ENCODE peak calls at places on chromosomes 2 and 18, in five cellular contexts. One of them, this sample, is unnamed.

GRCh38 chr2:105237045-105237765 is 4.3 kb upstream of the GPR45 start:
- DNase-seq in adrenal gland: no peak
- DNase-seq in heart left ventricle: no peak
- DNase-seq in IMR-90: no peak
- DNase-seq in stomach: no peak
- DNase-seq in this sample: peak; percentile 28

GRCh38 chr18:25144835-25145234 is 207.1 kb downstream of the ZNF521 start:
- DNase-seq in adrenal gland: no peak
- DNase-seq in heart left ventricle: peak; percentile 59
- DNase-seq in IMR-90: peak; percentile 92
- DNase-seq in stomach: no peak
- DNase-seq in this sample: peak; percentile 46

GRCh38 chr18:39806519-39806918 is 2148.5 kb upstream of the PIK3C3 start:
- DNase-seq in adrenal gland: no peak
- DNase-seq in heart left ventricle: no peak
- DNase-seq in IMR-90: no peak
- DNase-seq in stomach: no peak
- DNase-seq in this sample: no peak

GRCh38 chr18:70781860-70782453 is 493.1 kb downstream of the SOCS6 start:
- DNase-seq in adrenal gland: peak; percentile 40
- DNase-seq in heart left ventricle: no peak
- DNase-seq in IMR-90: peak; percentile 1
- DNase-seq in stomach: peak; percentile 45
- DNase-seq in this sample: peak; percentile 72

GRCh38 chr2:47373747-47374146 is 29.2 kb upstream of the MSH2 start:
- DNase-seq in adrenal gland: no peak
- DNase-seq in heart left ventricle: no peak
- DNase-seq in IMR-90: no peak
- DNase-seq in stomach: peak; percentile 40
- DNase-seq in this sample: no peak

GRCh38 chr2:234939576-234939975 is 12.2 kb upstream of the SH3BP4 start:
- DNase-seq in adrenal gland: no peak
- DNase-seq in heart left ventricle: no peak
- DNase-seq in IMR-90: no peak
- DNase-seq in stomach: no peak
- DNase-seq in this sample: no peak

GRCh38 chr2:132969371-132969985 is 299.5 kb upstream of the LYPD1 start:
- DNase-seq in adrenal gland: no peak
- DNase-seq in heart left ventricle: no peak
- DNase-seq in IMR-90: peak; percentile 42
- DNase-seq in stomach: no peak
- DNase-seq in this sample: peak; percentile 43

GRCh38 chr18:79881695-79882094 is 69.8 kb downstream of the SLC66A2 start:
- DNase-seq in adrenal gland: no peak
- DNase-seq in heart left ventricle: no peak
- DNase-seq in IMR-90: no peak
- DNase-seq in stomach: no peak
- DNase-seq in this sample: no peak

GRCh38 chr2:189613650-189614420 is 33.2 kb upstream of the SLC40A1 start:
- DNase-seq in adrenal gland: no peak
- DNase-seq in heart left ventricle: peak; percentile 46
- DNase-seq in IMR-90: peak; percentile 75
- DNase-seq in stomach: no peak
- DNase-seq in this sample: peak; percentile 82

GRCh38 chr2:69384618-69385081 is 2.4 kb downstream of the GFPT1 start:
- DNase-seq in adrenal gland: no peak
- DNase-seq in heart left ventricle: no peak
- DNase-seq in IMR-90: peak; percentile 56
- DNase-seq in stomach: no peak
- DNase-seq in this sample: no peak

GRCh38 chr2:23545391-23545790 is 160.4 kb downstream of the KLHL29 start:
- DNase-seq in adrenal gland: no peak
- DNase-seq in heart left ventricle: no peak
- DNase-seq in IMR-90: peak; percentile 63
- DNase-seq in stomach: no peak
- DNase-seq in this sample: peak; percentile 56

GRCh38 chr2:239312081-239312501 is 88.7 kb downstream of the HDAC4 start:
- DNase-seq in adrenal gland: no peak
- DNase-seq in heart left ventricle: no peak
- DNase-seq in IMR-90: no peak
- DNase-seq in stomach: peak; percentile 20
- DNase-seq in this sample: no peak

GRCh38 chr2:217195658-217196446 is 336.0 kb upstream of the TNP1 start:
- DNase-seq in adrenal gland: no peak
- DNase-seq in heart left ventricle: no peak
- DNase-seq in IMR-90: no peak
- DNase-seq in stomach: no peak
- DNase-seq in this sample: peak; percentile 10

GRCh38 chr2:86037141-86037794 is 68.4 kb downstream of the POLR1A start:
- DNase-seq in adrenal gland: no peak
- DNase-seq in heart left ventricle: peak; percentile 81
- DNase-seq in IMR-90: peak; percentile 92
- DNase-seq in stomach: peak; percentile 49
- DNase-seq in this sample: peak; percentile 89

GRCh38 chr2:217909156-217909820 is 93.5 kb downstream of the TNS1 start:
- DNase-seq in adrenal gland: no peak
- DNase-seq in heart left ventricle: peak; percentile 30
- DNase-seq in IMR-90: no peak
- DNase-seq in stomach: no peak
- DNase-seq in this sample: no peak

GRCh38 chr18:34710430-34711386 is 610 bp downstream of the DTNA start:
- DNase-seq in adrenal gland: no peak
- DNase-seq in heart left ventricle: no peak
- DNase-seq in IMR-90: peak; percentile 66
- DNase-seq in stomach: no peak
- DNase-seq in this sample: no peak

GRCh38 chr18:74609535-74609934 is 11.9 kb downstream of the ZNF407 start:
- DNase-seq in adrenal gland: no peak
- DNase-seq in heart left ventricle: no peak
- DNase-seq in IMR-90: peak; percentile 96
- DNase-seq in stomach: no peak
- DNase-seq in this sample: no peak

GRCh38 chr18:21134895-21135294 is 23.3 kb upstream of the ROCK1 start:
- DNase-seq in adrenal gland: no peak
- DNase-seq in heart left ventricle: no peak
- DNase-seq in IMR-90: peak; percentile 7
- DNase-seq in stomach: no peak
- DNase-seq in this sample: peak; percentile 50

GRCh38 chr2:33395660-33396249 is 80.7 kb upstream of the RASGRP3 start:
- DNase-seq in adrenal gland: peak; percentile 21
- DNase-seq in heart left ventricle: peak; percentile 35
- DNase-seq in IMR-90: peak; percentile 59
- DNase-seq in stomach: peak; percentile 33
- DNase-seq in this sample: peak; percentile 76

GRCh38 chr18:51212606-51213005 is 15.1 kb upstream of the MEX3C start:
- DNase-seq in adrenal gland: no peak
- DNase-seq in heart left ventricle: no peak
- DNase-seq in IMR-90: no peak
- DNase-seq in stomach: no peak
- DNase-seq in this sample: no peak

GRCh38 chr2:36713300-36713699 is 16.8 kb downstream of the VIT start:
- DNase-seq in adrenal gland: no peak
- DNase-seq in heart left ventricle: no peak
- DNase-seq in IMR-90: no peak
- DNase-seq in stomach: no peak
- DNase-seq in this sample: no peak

GRCh38 chr2:41966920-41967319 is 80.9 kb upstream of the PKDCC start:
- DNase-seq in adrenal gland: no peak
- DNase-seq in heart left ventricle: peak; percentile 44
- DNase-seq in IMR-90: no peak
- DNase-seq in stomach: no peak
- DNase-seq in this sample: no peak

GRCh38 chr18:74990563-74991081 is 218.3 kb downstream of the PTGR3 start:
- DNase-seq in adrenal gland: no peak
- DNase-seq in heart left ventricle: no peak
- DNase-seq in IMR-90: peak; percentile 6
- DNase-seq in stomach: no peak
- DNase-seq in this sample: peak; percentile 50

GRCh38 chr2:233848276-233848675 is 6.1 kb downstream of the HJURP start:
- DNase-seq in adrenal gland: no peak
- DNase-seq in heart left ventricle: no peak
- DNase-seq in IMR-90: no peak
- DNase-seq in stomach: no peak
- DNase-seq in this sample: no peak

GRCh38 chr2:230796280-230796862 is 68.4 kb upstream of the ITM2C start:
- DNase-seq in adrenal gland: no peak
- DNase-seq in heart left ventricle: no peak
- DNase-seq in IMR-90: peak; percentile 69
- DNase-seq in stomach: no peak
- DNase-seq in this sample: no peak

GRCh38 chr2:71742953-71743601 is 289.7 kb downstream of the DYSF start:
- DNase-seq in adrenal gland: peak; percentile 80
- DNase-seq in heart left ventricle: peak; percentile 82
- DNase-seq in IMR-90: peak; percentile 86
- DNase-seq in stomach: no peak
- DNase-seq in this sample: peak; percentile 96

GRCh38 chr18:50158866-50159653 is 35.9 kb downstream of the MYO5B start:
- DNase-seq in adrenal gland: no peak
- DNase-seq in heart left ventricle: no peak
- DNase-seq in IMR-90: no peak
- DNase-seq in stomach: no peak
- DNase-seq in this sample: no peak

GRCh38 chr2:35374845-35375244 is 980.7 kb upstream of the CRIM1 start:
- DNase-seq in adrenal gland: no peak
- DNase-seq in heart left ventricle: no peak
- DNase-seq in IMR-90: no peak
- DNase-seq in stomach: no peak
- DNase-seq in this sample: no peak

GRCh38 chr2:219285894-219286425 is 6.8 kb downstream of the DNAJB2 start:
- DNase-seq in adrenal gland: no peak
- DNase-seq in heart left ventricle: peak; percentile 62
- DNase-seq in IMR-90: peak; percentile 57
- DNase-seq in stomach: no peak
- DNase-seq in this sample: no peak

GRCh38 chr2:148122788-148123187 is 101.9 kb downstream of the MBD5 start:
- DNase-seq in adrenal gland: no peak
- DNase-seq in heart left ventricle: no peak
- DNase-seq in IMR-90: peak; percentile 86
- DNase-seq in stomach: no peak
- DNase-seq in this sample: no peak

GRCh38 chr2:7730449-7730848 is 813.2 kb downstream of the RNF144A start:
- DNase-seq in adrenal gland: no peak
- DNase-seq in heart left ventricle: no peak
- DNase-seq in IMR-90: no peak
- DNase-seq in stomach: no peak
- DNase-seq in this sample: no peak

GRCh38 chr2:113012436-113013335 is 7.4 kb downstream of the IL36A start:
- DNase-seq in adrenal gland: no peak
- DNase-seq in heart left ventricle: no peak
- DNase-seq in IMR-90: peak; percentile 36
- DNase-seq in stomach: no peak
- DNase-seq in this sample: no peak

GRCh38 chr2:169798718-169799495 is at the start of gene SSB:
- DNase-seq in adrenal gland: peak; percentile 91
- DNase-seq in heart left ventricle: peak; percentile 96
- DNase-seq in IMR-90: peak; percentile 89
- DNase-seq in stomach: peak; percentile 90
- DNase-seq in this sample: peak; percentile 93
- TF ChIP-seq POLR2A in adrenal gland: peak; percentile 71
- TF ChIP-seq POLR2A in heart left ventricle: peak; percentile 76
- TF ChIP-seq POLR2A in IMR-90: peak; percentile 79
- TF ChIP-seq POLR2A in stomach: no peak
- TF ChIP-seq POLR2A in this sample: peak; percentile 96

GRCh38 chr2:193315428-193316091 is 1120.8 kb upstream of the TMEFF2 start:
- DNase-seq in adrenal gland: no peak
- DNase-seq in heart left ventricle: no peak
- DNase-seq in IMR-90: no peak
- DNase-seq in stomach: no peak
- DNase-seq in this sample: no peak
- TF ChIP-seq POLR2A in adrenal gland: no peak
- TF ChIP-seq POLR2A in heart left ventricle: no peak
- TF ChIP-seq POLR2A in IMR-90: no peak
- TF ChIP-seq POLR2A in stomach: no peak
- TF ChIP-seq POLR2A in this sample: no peak

DNA sequence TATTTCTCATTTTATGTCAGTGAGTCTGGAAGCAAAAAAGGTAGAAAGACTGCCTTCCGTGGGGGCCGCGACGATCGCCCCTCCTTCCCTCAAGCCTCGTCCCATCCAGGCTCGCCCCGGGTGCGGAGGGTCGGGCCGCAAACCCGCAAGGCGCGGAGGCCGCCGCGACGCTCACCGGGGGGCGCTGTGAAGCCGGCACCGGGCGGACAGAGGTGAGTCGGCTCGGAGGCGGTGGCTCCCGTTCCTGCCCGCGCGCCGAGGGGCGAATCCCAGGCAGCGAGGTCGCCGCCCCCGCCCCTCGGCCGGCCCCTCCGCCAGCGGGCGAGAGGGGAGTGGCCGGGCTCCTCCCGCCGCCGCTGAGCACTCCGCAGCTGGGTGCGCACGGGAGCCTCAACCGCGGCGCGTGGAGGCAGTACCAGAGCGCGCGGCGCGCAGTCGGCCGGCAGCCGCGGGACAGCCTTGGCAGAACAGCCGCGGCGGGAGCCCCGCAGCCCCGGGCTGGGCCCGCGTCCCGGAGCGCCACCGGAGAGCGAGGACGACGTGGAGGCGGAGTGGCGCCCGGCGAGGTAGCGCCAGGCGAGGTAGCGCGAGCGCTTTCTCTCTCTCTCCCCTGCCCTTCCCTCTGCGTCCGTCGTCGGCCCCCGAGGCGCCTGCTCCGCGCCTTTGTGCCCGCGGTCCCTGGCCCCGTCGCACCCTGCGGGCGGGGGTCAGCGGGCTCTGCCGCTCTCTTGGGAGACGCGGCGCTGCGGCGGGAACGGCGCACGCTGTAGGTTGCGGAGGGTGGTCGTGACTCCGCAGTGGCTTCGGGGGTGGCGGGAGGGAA is at the start of gene MYO1B:
- DNase-seq in adrenal gland: peak; percentile 47
- DNase-seq in heart left ventricle: peak; percentile 80
- DNase-seq in IMR-90: peak; percentile 74
- DNase-seq in stomach: peak; percentile 75
- DNase-seq in this sample: peak; percentile 68
- TF ChIP-seq POLR2A in adrenal gland: no peak
- TF ChIP-seq POLR2A in heart left ventricle: peak; percentile 66
- TF ChIP-seq POLR2A in IMR-90: peak; percentile 78
- TF ChIP-seq POLR2A in stomach: no peak
- TF ChIP-seq POLR2A in this sample: peak; percentile 57

DNA sequence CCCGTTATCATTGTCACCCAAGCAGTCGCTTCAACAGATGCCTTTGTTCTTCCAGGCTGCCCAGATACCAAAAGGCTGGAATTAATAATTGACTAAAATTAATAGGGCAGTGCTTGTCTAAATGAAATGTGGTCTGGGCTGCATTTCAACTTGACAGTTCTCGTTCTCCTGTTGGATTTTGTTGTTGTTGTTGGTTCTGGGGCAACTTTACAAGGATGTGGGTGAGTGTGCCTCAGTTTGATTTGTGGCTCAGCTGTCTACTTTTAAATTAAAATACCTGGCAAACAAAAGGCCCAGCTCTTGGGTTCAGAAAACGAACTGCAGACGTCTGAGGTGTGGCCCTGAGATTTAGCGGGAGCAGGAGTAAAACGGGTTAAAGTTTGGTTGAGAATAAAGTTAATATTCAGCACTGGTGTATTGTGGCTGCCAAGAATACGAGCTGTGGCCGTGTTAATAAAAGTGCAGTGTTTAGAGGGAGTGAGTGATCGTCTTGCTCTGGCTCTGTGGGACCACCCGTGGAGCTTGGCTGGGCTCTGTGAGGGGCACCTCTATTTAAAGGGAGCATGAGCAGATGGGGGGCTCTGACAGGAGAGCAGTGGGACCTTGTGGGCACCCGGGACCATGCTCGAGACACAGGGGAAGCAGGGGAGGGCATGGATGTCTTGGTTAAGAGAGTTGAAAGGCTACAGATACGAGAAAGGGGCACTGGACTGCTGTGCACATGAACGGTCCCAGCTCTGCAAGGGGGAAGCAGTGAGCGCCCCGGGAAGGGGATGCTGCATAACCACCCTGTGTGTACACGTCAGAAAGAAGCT is 80.2 kb downstream of the VAPA start:
- DNase-seq in adrenal gland: no peak
- DNase-seq in heart left ventricle: no peak
- DNase-seq in IMR-90: no peak
- DNase-seq in stomach: no peak
- DNase-seq in this sample: no peak
- TF ChIP-seq POLR2A in adrenal gland: no peak
- TF ChIP-seq POLR2A in heart left ventricle: no peak
- TF ChIP-seq POLR2A in IMR-90: no peak
- TF ChIP-seq POLR2A in stomach: no peak
- TF ChIP-seq POLR2A in this sample: no peak